ENCODE peak calls at places on chromosomes 1 and 21, in ten cellular contexts. One of them, this sample, is unnamed.

GRCh38 chr1:86852289-86852688 is 61.6 kb downstream of the SELENOF start:
- DNase-seq in endodermal cell: no peak
- DNase-seq in AG10803: no peak
- DNase-seq in AG04449: no peak
- DNase-seq in tibial artery: no peak
- DNase-seq in bronchial epithelial cell: no peak
- DNase-seq in AG09309: no peak
- DNase-seq in MM.1S: no peak
- DNase-seq in lower lobe of right lung: no peak
- DNase-seq in left lung: no peak
- DNase-seq in this sample: no peak

GRCh38 chr1:67753776-67754525 is 69.0 kb downstream of the GADD45A start:
- DNase-seq in bronchial epithelial cell: peak
- DNase-seq in tibial artery: no peak
- DNase-seq in endodermal cell: peak
- DNase-seq in left lung: no peak
- DNase-seq in AG10803: no peak
- DNase-seq in lower lobe of right lung: no peak
- DNase-seq in MM.1S: no peak
- DNase-seq in AG04449: no peak
- DNase-seq in AG09309: no peak
- DNase-seq in this sample: no peak

GRCh38 chr1:177569476-177569875 is 398.7 kb downstream of the BRINP2 start:
- DNase-seq in lower lobe of right lung: no peak
- DNase-seq in endodermal cell: no peak
- DNase-seq in left lung: no peak
- DNase-seq in MM.1S: no peak
- DNase-seq in AG10803: peak
- DNase-seq in AG04449: no peak
- DNase-seq in bronchial epithelial cell: peak
- DNase-seq in AG09309: no peak
- DNase-seq in tibial artery: no peak
- DNase-seq in this sample: no peak

GRCh38 chr1:17113973-17114372 is 5.3 kb downstream of the PADI2 start:
- DNase-seq in endodermal cell: no peak
- DNase-seq in MM.1S: no peak
- DNase-seq in tibial artery: no peak
- DNase-seq in AG10803: no peak
- DNase-seq in left lung: no peak
- DNase-seq in lower lobe of right lung: no peak
- DNase-seq in bronchial epithelial cell: no peak
- DNase-seq in AG04449: no peak
- DNase-seq in AG09309: no peak
- DNase-seq in this sample: no peak

GRCh38 chr1:31418626-31419025 is 5.6 kb downstream of the SERINC2 start:
- DNase-seq in lower lobe of right lung: no peak
- DNase-seq in left lung: no peak
- DNase-seq in AG09309: no peak
- DNase-seq in AG10803: no peak
- DNase-seq in endodermal cell: no peak
- DNase-seq in MM.1S: no peak
- DNase-seq in tibial artery: no peak
- DNase-seq in bronchial epithelial cell: no peak
- DNase-seq in AG04449: no peak
- DNase-seq in this sample: no peak

GRCh38 chr1:209650454-209650853 is 1.8 kb downstream of the LAMB3 start:
- DNase-seq in MM.1S: no peak
- DNase-seq in tibial artery: no peak
- DNase-seq in endodermal cell: no peak
- DNase-seq in bronchial epithelial cell: no peak
- DNase-seq in AG10803: peak
- DNase-seq in left lung: no peak
- DNase-seq in AG09309: no peak
- DNase-seq in lower lobe of right lung: no peak
- DNase-seq in AG04449: no peak
- DNase-seq in this sample: no peak

GRCh38 chr1:203328714-203329122 is 22.2 kb downstream of the FMOD start:
- DNase-seq in MM.1S: no peak
- DNase-seq in AG10803: no peak
- DNase-seq in endodermal cell: peak
- DNase-seq in AG04449: no peak
- DNase-seq in tibial artery: no peak
- DNase-seq in lower lobe of right lung: no peak
- DNase-seq in AG09309: no peak
- DNase-seq in left lung: no peak
- DNase-seq in bronchial epithelial cell: peak
- DNase-seq in this sample: no peak

GRCh38 chr1:42586016-42586415 is 72.2 kb upstream of the PPIH start:
- DNase-seq in left lung: no peak
- DNase-seq in tibial artery: no peak
- DNase-seq in endodermal cell: no peak
- DNase-seq in bronchial epithelial cell: no peak
- DNase-seq in lower lobe of right lung: no peak
- DNase-seq in AG09309: no peak
- DNase-seq in AG10803: no peak
- DNase-seq in AG04449: no peak
- DNase-seq in MM.1S: no peak
- DNase-seq in this sample: no peak

GRCh38 chr1:183279835-183280234 is 93.8 kb downstream of the LAMC2 start:
- DNase-seq in lower lobe of right lung: peak
- DNase-seq in AG10803: peak
- DNase-seq in left lung: peak
- DNase-seq in AG09309: peak
- DNase-seq in bronchial epithelial cell: peak
- DNase-seq in AG04449: no peak
- DNase-seq in tibial artery: no peak
- DNase-seq in MM.1S: no peak
- DNase-seq in endodermal cell: no peak
- DNase-seq in this sample: no peak

GRCh38 chr1:228073870-228074545 is 8.5 kb upstream of the ARF1 start:
- DNase-seq in AG10803: no peak
- DNase-seq in bronchial epithelial cell: no peak
- DNase-seq in MM.1S: no peak
- DNase-seq in tibial artery: no peak
- DNase-seq in AG09309: no peak
- DNase-seq in left lung: no peak
- DNase-seq in AG04449: no peak
- DNase-seq in lower lobe of right lung: peak
- DNase-seq in endodermal cell: peak
- DNase-seq in this sample: no peak

GRCh38 chr1:245245021-245245667 is 90.4 kb downstream of the KIF26B start:
- DNase-seq in AG09309: no peak
- DNase-seq in endodermal cell: peak
- DNase-seq in AG04449: no peak
- DNase-seq in AG10803: no peak
- DNase-seq in left lung: no peak
- DNase-seq in tibial artery: no peak
- DNase-seq in bronchial epithelial cell: peak
- DNase-seq in lower lobe of right lung: peak
- DNase-seq in MM.1S: no peak
- DNase-seq in this sample: no peak

GRCh38 chr21:32687946-32688345 is 39.9 kb downstream of the SYNJ1 start:
- DNase-seq in endodermal cell: no peak
- DNase-seq in left lung: no peak
- DNase-seq in MM.1S: peak
- DNase-seq in lower lobe of right lung: no peak
- DNase-seq in tibial artery: no peak
- DNase-seq in AG10803: no peak
- DNase-seq in AG09309: no peak
- DNase-seq in bronchial epithelial cell: no peak
- DNase-seq in AG04449: no peak
- DNase-seq in this sample: no peak

GRCh38 chr1:21308847-21309652 is 18.8 kb upstream of the ECE1 start:
- DNase-seq in endodermal cell: peak
- DNase-seq in AG10803: peak
- DNase-seq in AG09309: no peak
- DNase-seq in left lung: no peak
- DNase-seq in bronchial epithelial cell: peak
- DNase-seq in AG04449: no peak
- DNase-seq in MM.1S: no peak
- DNase-seq in tibial artery: no peak
- DNase-seq in lower lobe of right lung: no peak
- DNase-seq in this sample: no peak

GRCh38 chr1:85992756-85993155 is 163.8 kb downstream of the COL24A1 start:
- DNase-seq in lower lobe of right lung: no peak
- DNase-seq in AG10803: peak
- DNase-seq in MM.1S: peak
- DNase-seq in left lung: no peak
- DNase-seq in AG09309: peak
- DNase-seq in endodermal cell: no peak
- DNase-seq in AG04449: peak
- DNase-seq in bronchial epithelial cell: peak
- DNase-seq in tibial artery: no peak
- DNase-seq in this sample: no peak

GRCh38 chr21:35231115-35231514 is 182.0 kb upstream of the RUNX1 start:
- DNase-seq in AG10803: no peak
- DNase-seq in tibial artery: no peak
- DNase-seq in AG09309: no peak
- DNase-seq in MM.1S: peak
- DNase-seq in bronchial epithelial cell: peak
- DNase-seq in left lung: no peak
- DNase-seq in lower lobe of right lung: no peak
- DNase-seq in endodermal cell: no peak
- DNase-seq in AG04449: no peak
- DNase-seq in this sample: no peak

GRCh38 chr1:53551428-53551995 is 92.3 kb downstream of the DMRTB1 start:
- DNase-seq in AG04449: no peak
- DNase-seq in AG09309: no peak
- DNase-seq in MM.1S: no peak
- DNase-seq in AG10803: no peak
- DNase-seq in tibial artery: peak
- DNase-seq in lower lobe of right lung: peak
- DNase-seq in endodermal cell: peak
- DNase-seq in bronchial epithelial cell: no peak
- DNase-seq in left lung: peak
- DNase-seq in this sample: no peak

GRCh38 chr1:183349201-183349711 is 68.9 kb downstream of the NMNAT2 start:
- DNase-seq in AG10803: peak
- DNase-seq in endodermal cell: no peak
- DNase-seq in left lung: no peak
- DNase-seq in MM.1S: no peak
- DNase-seq in tibial artery: no peak
- DNase-seq in AG09309: peak
- DNase-seq in AG04449: peak
- DNase-seq in bronchial epithelial cell: no peak
- DNase-seq in lower lobe of right lung: no peak
- DNase-seq in this sample: no peak

GRCh38 chr1:225567789-225568188 is 85.1 kb downstream of the ENAH start:
- DNase-seq in endodermal cell: no peak
- DNase-seq in tibial artery: no peak
- DNase-seq in MM.1S: no peak
- DNase-seq in left lung: no peak
- DNase-seq in bronchial epithelial cell: peak
- DNase-seq in lower lobe of right lung: no peak
- DNase-seq in AG09309: no peak
- DNase-seq in AG04449: no peak
- DNase-seq in AG10803: no peak
- DNase-seq in this sample: no peak
- TF ChIP-seq CTCF in endodermal cell: peak
- TF ChIP-seq CTCF in tibial artery: no peak
- TF ChIP-seq CTCF in MM.1S: no peak
- TF ChIP-seq CTCF in left lung: no peak
- TF ChIP-seq CTCF in bronchial epithelial cell: no peak
- TF ChIP-seq CTCF in lower lobe of right lung: no peak
- TF ChIP-seq CTCF in AG09309: no peak
- TF ChIP-seq CTCF in AG04449: no peak
- TF ChIP-seq CTCF in AG10803: peak
- TF ChIP-seq CTCF in this sample: no peak

GRCh38 chr21:38297871-38298270 is 41.1 kb downstream of the KCNJ15 start:
- DNase-seq in AG04449: no peak
- DNase-seq in AG09309: no peak
- DNase-seq in bronchial epithelial cell: no peak
- DNase-seq in AG10803: no peak
- DNase-seq in tibial artery: no peak
- DNase-seq in lower lobe of right lung: no peak
- DNase-seq in left lung: no peak
- DNase-seq in endodermal cell: no peak
- DNase-seq in MM.1S: no peak
- DNase-seq in this sample: no peak
- H3K4me3 ChIP-seq in AG04449: no peak
- H3K4me3 ChIP-seq in AG09309: no peak
- H3K4me3 ChIP-seq in bronchial epithelial cell: no peak
- H3K4me3 ChIP-seq in AG10803: no peak
- H3K4me3 ChIP-seq in tibial artery: no peak
- H3K4me3 ChIP-seq in lower lobe of right lung: no peak
- H3K4me3 ChIP-seq in left lung: peak
- H3K4me3 ChIP-seq in endodermal cell: no peak
- H3K4me3 ChIP-seq in MM.1S: no peak
- H3K4me3 ChIP-seq in this sample: no peak

GRCh38 chr1:24126023-24126671 is 14.2 kb upstream of the MYOM3 start:
- DNase-seq in tibial artery: no peak
- DNase-seq in AG10803: peak
- DNase-seq in lower lobe of right lung: no peak
- DNase-seq in AG04449: no peak
- DNase-seq in bronchial epithelial cell: no peak
- DNase-seq in AG09309: no peak
- DNase-seq in left lung: no peak
- DNase-seq in endodermal cell: no peak
- DNase-seq in MM.1S: no peak
- DNase-seq in this sample: no peak

GRCh38 chr1:24130385-24130784 is 12.6 kb downstream of the IL22RA1 start:
- DNase-seq in MM.1S: no peak
- DNase-seq in lower lobe of right lung: no peak
- DNase-seq in AG09309: no peak
- DNase-seq in endodermal cell: no peak
- DNase-seq in AG04449: no peak
- DNase-seq in left lung: no peak
- DNase-seq in bronchial epithelial cell: no peak
- DNase-seq in AG10803: no peak
- DNase-seq in tibial artery: no peak
- DNase-seq in this sample: no peak

GRCh38 chr1:24127134-24127800 is 15.3 kb upstream of the MYOM3 start:
- DNase-seq in left lung: no peak
- DNase-seq in bronchial epithelial cell: no peak
- DNase-seq in MM.1S: no peak
- DNase-seq in AG10803: no peak
- DNase-seq in lower lobe of right lung: no peak
- DNase-seq in tibial artery: no peak
- DNase-seq in AG04449: no peak
- DNase-seq in AG09309: no peak
- DNase-seq in endodermal cell: no peak
- DNase-seq in this sample: no peak

GRCh38 chr1:24126672-24127023 is 14.7 kb upstream of the MYOM3 start:
- DNase-seq in lower lobe of right lung: no peak
- DNase-seq in bronchial epithelial cell: no peak
- DNase-seq in AG04449: no peak
- DNase-seq in endodermal cell: no peak
- DNase-seq in AG09309: no peak
- DNase-seq in AG10803: no peak
- DNase-seq in tibial artery: no peak
- DNase-seq in left lung: no peak
- DNase-seq in MM.1S: no peak
- DNase-seq in this sample: no peak

GRCh38 chr1:24127801-24128363 is 15.1 kb downstream of the IL22RA1 start:
- DNase-seq in tibial artery: no peak
- DNase-seq in endodermal cell: no peak
- DNase-seq in AG10803: no peak
- DNase-seq in left lung: no peak
- DNase-seq in AG09309: no peak
- DNase-seq in AG04449: no peak
- DNase-seq in lower lobe of right lung: no peak
- DNase-seq in MM.1S: no peak
- DNase-seq in bronchial epithelial cell: no peak
- DNase-seq in this sample: peak
- TF ChIP-seq CTCF in tibial artery: no peak
- TF ChIP-seq CTCF in endodermal cell: no peak
- TF ChIP-seq CTCF in AG10803: no peak
- TF ChIP-seq CTCF in left lung: no peak
- TF ChIP-seq CTCF in AG09309: no peak
- TF ChIP-seq CTCF in AG04449: no peak
- TF ChIP-seq CTCF in lower lobe of right lung: no peak
- TF ChIP-seq CTCF in MM.1S: no peak
- TF ChIP-seq CTCF in bronchial epithelial cell: no peak
- TF ChIP-seq CTCF in this sample: no peak

GRCh38 chr1:102178483-102178882 is 181.8 kb upstream of the OLFM3 start:
- DNase-seq in AG09309: no peak
- DNase-seq in tibial artery: no peak
- DNase-seq in lower lobe of right lung: no peak
- DNase-seq in AG10803: no peak
- DNase-seq in AG04449: no peak
- DNase-seq in endodermal cell: no peak
- DNase-seq in bronchial epithelial cell: no peak
- DNase-seq in MM.1S: no peak
- DNase-seq in left lung: no peak
- DNase-seq in this sample: no peak
- H3K4me3 ChIP-seq in AG09309: no peak
- H3K4me3 ChIP-seq in tibial artery: no peak
- H3K4me3 ChIP-seq in lower lobe of right lung: no peak
- H3K4me3 ChIP-seq in AG10803: no peak
- H3K4me3 ChIP-seq in AG04449: no peak
- H3K4me3 ChIP-seq in endodermal cell: no peak
- H3K4me3 ChIP-seq in bronchial epithelial cell: no peak
- H3K4me3 ChIP-seq in MM.1S: no peak
- H3K4me3 ChIP-seq in left lung: no peak
- H3K4me3 ChIP-seq in this sample: no peak